ENCODE peak calls at places on chromosomes 1 and 21, in nine cellular contexts. F is adipocyte; W is HT1080; Z is GDM1; O is left ventricle myocardium inferior; J is iPS DF 19.7; R is activated CD8-positive, alpha-beta memory T cell treated with anti-CD3 and anti-CD28 coated beads, Interleukin-2, amount 10 ng/mL, durations not matched to agents 7 days and 5 days; X is WERI-Rb-1; E is skeletal muscle cell. S is an unnamed sample.

GRCh38 chr1:200976634-200977033 is 46.9 kb downstream of the KIF21B start:
- DNase-seq in F (no peak), W (no peak), Z (no peak), O (no peak), J (no peak), R (no peak), X (no peak), E (no peak), S (no peak)

GRCh38 chr21:38643404-38644023 is 145.2 kb upstream of the ERG start:
- DNase-seq in F (no peak), W (no peak), Z (no peak), O (no peak), J (no peak), R (no peak), X (no peak), E (no peak), S (no peak)

GRCh38 chr1:39646232-39647081 is 7.0 kb upstream of the HEYL start:
- DNase-seq in F (peak; percentile 67), W (no peak), Z (no peak), O (peak; percentile 94), J (no peak), R (no peak), X (peak; percentile 82), E (peak; percentile 93), S (peak; percentile 87)

GRCh38 chr1:112544011-112544688 is 35.4 kb downstream of the WNT2B start:
- DNase-seq in F (peak; percentile 82), W (peak; percentile 92), Z (no peak), O (no peak), J (no peak), R (no peak), X (no peak), E (peak; percentile 73), S (peak; percentile 26)

GRCh38 chr21:45957986-45958610 is 23.5 kb upstream of the COL6A1 start:
- DNase-seq in F (peak; percentile 89), W (no peak), Z (no peak), O (peak; percentile 49), J (no peak), R (no peak), X (no peak), E (peak; percentile 15), S (peak; percentile 59)

GRCh38 chr1:78665809-78666208 is 16.2 kb downstream of the IFI44 start:
- DNase-seq in F (no peak), W (no peak), Z (no peak), O (no peak), J (no peak), R (no peak), X (peak; percentile 54), E (no peak), S (no peak)

GRCh38 chr21:45640888-45641479 is 2.5 kb upstream of the PCBP3 start:
- DNase-seq in F (no peak), W (peak; percentile 23), Z (no peak), O (no peak), J (peak; percentile 28), R (no peak), X (peak; percentile 90), E (no peak), S (no peak)

GRCh38 chr1:228287541-228288425 is 79.9 kb downstream of the OBSCN start:
- DNase-seq in F (no peak), W (no peak), Z (no peak), O (no peak), J (no peak), R (no peak), X (no peak), E (no peak), S (no peak)

GRCh38 chr1:19306941-19307340 is 5.0 kb downstream of the AKR7A2 start:
- DNase-seq in F (no peak), W (no peak), Z (no peak), O (no peak), J (no peak), R (no peak), X (no peak), E (no peak), S (no peak)

GRCh38 chr1:19661721-19662228 is 2.9 kb upstream of the HTR6 start:
- DNase-seq in F (peak; percentile 82), W (peak; percentile 36), Z (no peak), O (no peak), J (no peak), R (peak; percentile 56), X (no peak), E (no peak), S (no peak)

GRCh38 chr1:17826165-17826488 is 71.0 kb downstream of the ACTL8 start:
- DNase-seq in F (peak; percentile 29), W (no peak), Z (no peak), O (peak; percentile 53), J (no peak), R (no peak), X (peak; percentile 90), E (no peak), S (no peak)

GRCh38 chr1:236907205-236907604 is 97.0 kb downstream of the MT1HL1 start:
- DNase-seq in F (no peak), W (no peak), Z (no peak), O (no peak), J (no peak), R (no peak), X (peak; percentile 42), E (no peak), S (no peak)

GRCh38 chr1:42937836-42938595 is 20.7 kb downstream of the SLC2A1 start:
- DNase-seq in F (no peak), W (peak; percentile 58), Z (no peak), O (no peak), J (no peak), R (peak; percentile 70), X (no peak), E (no peak), S (no peak)

GRCh38 chr1:67978988-67979516 is 71.4 kb downstream of the DIRAS3 start:
- DNase-seq in F (peak; percentile 13), W (peak; percentile 98), Z (no peak), O (no peak), J (no peak), R (no peak), X (no peak), E (peak; percentile 45), S (no peak)